ENCODE peak calls at places on chromosomes 1 and 21, in six cellular contexts. M is WTC11; F is effector CD4-positive, alpha-beta T cell; X is ACHN; P is NCI-H1417 treated with DMSO at 0.1 percent for 48 hours; U is astrocyte of the cerebellum. W is an unnamed sample.

GRCh38 chr1:6267686-6268281 is 6.9 kb upstream of the GPR153 start:
- DNase-seq in M (no peak), F (no peak), U (no peak), X (no peak), P (no peak), W (no peak)

GRCh38 chr1:113905435-113905861 is 322 bp downstream of the DCLRE1B start:
- DNase-seq in X (no peak), U (no peak), M (peak; percentile 73), F (peak; percentile 3), P (no peak), W (no peak)

GRCh38 chr1:24289937-24290595 is 29.1 kb upstream of the GRHL3 start:
- DNase-seq in F (no peak), M (no peak), U (peak; percentile 81), P (no peak), X (peak; percentile 97), W (no peak)

GRCh38 chr1:18856435-18856834 is 3.0 kb downstream of the TAS1R2 start:
- DNase-seq in P (no peak), M (no peak), U (no peak), X (no peak), F (no peak), W (no peak)

GRCh38 chr1:55706397-55706796 is 491.2 kb upstream of the USP24 start:
- DNase-seq in F (no peak), P (no peak), U (no peak), X (no peak), M (no peak), W (no peak)

GRCh38 chr21:26119906-26120305 is 50.7 kb downstream of the APP start:
- DNase-seq in P (no peak), M (no peak), F (no peak), U (no peak), X (no peak), W (no peak)

GRCh38 chr1:43493661-43494450 is 36.8 kb upstream of the PTPRF start:
- DNase-seq in U (no peak), M (peak; percentile 35), P (no peak), F (no peak), X (no peak), W (no peak)

GRCh38 chr21:41504030-41504429 is 3.9 kb downstream of the TMPRSS2 start:
- DNase-seq in P (no peak), X (no peak), F (no peak), M (no peak), U (no peak), W (no peak)

GRCh38 chr1:224433041-224433670 is 1.4 kb downstream of the WDR26 start:
- DNase-seq in F (peak; percentile 18), X (no peak), M (no peak), U (no peak), P (no peak), W (no peak)

GRCh38 chr1:21225065-21225464 is 48.4 kb upstream of the EIF4G3 start:
- DNase-seq in F (no peak), M (no peak), U (no peak), P (no peak), X (no peak), W (no peak)

GRCh38 chr1:25992689-25993146 is 5.1 kb downstream of the PAFAH2 start:
- DNase-seq in P (no peak), F (no peak), M (no peak), U (no peak), X (no peak), W (no peak)

GRCh38 chr1:16677552-16678423 is 11.0 kb upstream of the RNU1-3 start:
- DNase-seq in F (no peak), M (peak; percentile 73), P (no peak), U (no peak), X (peak; percentile 57), W (peak; percentile 30)

GRCh38 chr1:145977486-145978476 is 13.3 kb downstream of the POLR3GL start:
- DNase-seq in X (peak; percentile 80), M (peak; percentile 59), F (peak; percentile 72), U (peak; percentile 67), P (no peak), W (peak; percentile 58)

GRCh38 chr1:50023292-50024159 is at the start of gene AGBL4:
- DNase-seq in X (peak; percentile 26), P (no peak), F (no peak), M (peak; percentile 82), U (peak; percentile 9), W (no peak)

GRCh38 chr1:12345350-12346217 is 115.8 kb downstream of the VPS13D start:
- DNase-seq in F (no peak), P (no peak), M (no peak), X (no peak), U (no peak), W (no peak)

GRCh38 chr1:145785481-145785880 is 38.4 kb downstream of the RNF115 start:
- DNase-seq in M (no peak), U (no peak), X (no peak), F (no peak), P (no peak), W (no peak)

GRCh38 chr1:109900489-109900888 is 10.2 kb upstream of the CSF1 start:
- DNase-seq in P (no peak), F (no peak), M (no peak), X (no peak), U (no peak), W (no peak)